ENCODE peak calls at places on chromosome 5, in eight cellular contexts. E is AG08396; M is CD8-positive, alpha-beta T cell; W is IMR-90; K is astrocyte of the spinal cord; N is MM.1S; R is left cardiac atrium; G is GM06990. D is an unnamed sample.

GRCh38 chr5:74205745-74206570 is 434.6 kb downstream of the ENC1 start:
- DNase-seq in R (no peak), M (no peak), E (no peak), G (no peak), K (no peak), W (no peak), N (no peak), D (no peak)

GRCh38 chr5:40679071-40679997 is at the start of gene PTGER4:
- DNase-seq in E (peak), N (peak), R (peak), K (peak), W (peak), G (peak), M (peak), D (peak)

GRCh38 chr5:175671013-175671412 is 13.1 kb downstream of the HRH2 start:
- DNase-seq in R (no peak), N (no peak), W (no peak), E (no peak), M (no peak), G (no peak), K (no peak), D (no peak)

GRCh38 chr5:112878760-112879159 is 17.7 kb downstream of the SRP19 start:
- DNase-seq in W (peak), M (peak), G (no peak), N (peak), E (no peak), R (no peak), K (peak), D (peak)

GRCh38 chr5:81513982-81514381 is 120.0 kb upstream of the ACOT12 start:
- DNase-seq in E (no peak), K (peak), N (peak), G (no peak), R (no peak), W (peak), M (no peak), D (no peak)

GRCh38 chr5:34002629-34003328 is 5.1 kb downstream of the AMACR start:
- DNase-seq in G (no peak), R (no peak), N (no peak), M (no peak), W (peak), K (no peak), E (no peak), D (no peak)

GRCh38 chr5:55885359-55885758 is 34.2 kb downstream of the IL31RA start:
- DNase-seq in G (no peak), R (no peak), K (no peak), N (no peak), W (no peak), E (no peak), M (no peak), D (no peak)

GRCh38 chr5:56402273-56403223 is 169.4 kb upstream of the ANKRD55 start:
- DNase-seq in R (no peak), M (no peak), W (no peak), K (no peak), G (no peak), N (no peak), E (no peak), D (no peak)